ENCODE peak calls at places on chromosomes 6 and 20, in seven cellular contexts. Y, W, N, J, O, H and C are unnamed samples.

GRCh38 chr20:24379116-24379927 is 90.1 kb upstream of the SYNDIG1 start:
- DNase-seq in W (no peak), O (no peak), J (peak), N (no peak), Y (peak), H (no peak), C (no peak)

GRCh38 chr6:53847796-53848314 is 53.0 kb downstream of the LRRC1 start:
- DNase-seq in J (no peak), H (no peak), N (no peak), O (no peak), Y (no peak), W (no peak), C (no peak)

GRCh38 chr6:31386977-31387376 is 16.4 kb upstream of the MICA start:
- DNase-seq in H (no peak), O (no peak), W (no peak), N (no peak), Y (no peak), J (no peak), C (no peak)

GRCh38 chr20:53608456-53609413 is 15.1 kb upstream of the ZNF217 start:
- DNase-seq in Y (peak), W (no peak), N (peak), J (no peak), O (peak), H (peak), C (no peak)

GRCh38 chr20:667351-668034 is 8.1 kb downstream of the SCRT2 start:
- DNase-seq in Y (peak), W (no peak), N (no peak), O (no peak), H (peak), J (peak), C (no peak)

GRCh38 chr6:154656660-154657059 is 76.6 kb upstream of the SCAF8 start:
- DNase-seq in N (no peak), Y (no peak), O (no peak), J (no peak), H (no peak), W (no peak), C (no peak)

GRCh38 chr6:11429577-11429976 is 108.0 kb upstream of the TMEM170B start:
- DNase-seq in J (no peak), Y (no peak), H (no peak), N (no peak), W (no peak), O (no peak), C (no peak)

GRCh38 chr6:138546733-138547185 is 47.5 kb upstream of the NHSL1 start:
- DNase-seq in N (no peak), O (no peak), Y (no peak), H (peak), J (no peak), W (no peak), C (no peak)

GRCh38 chr20:10984899-10985298 is 311.1 kb upstream of the JAG1 start:
- DNase-seq in J (no peak), H (peak), O (no peak), N (no peak), Y (no peak), W (no peak), C (no peak)

GRCh38 chr20:6828794-6829423 is 61.4 kb downstream of the BMP2 start:
- DNase-seq in H (peak), J (peak), O (peak), Y (peak), N (peak), W (peak), C (no peak)

GRCh38 chr20:4973330-4974097 is 27.8 kb downstream of the SLC23A2 start:
- DNase-seq in Y (peak), O (peak), H (peak), J (peak), W (no peak), N (peak), C (no peak)

GRCh38 chr20:53434662-53435061 is 159.0 kb downstream of the ZNF217 start:
- DNase-seq in Y (no peak), W (no peak), H (no peak), O (no peak), N (no peak), J (no peak), C (no peak)

GRCh38 chr20:10005885-10006284 is 28.9 kb upstream of the ANKEF1 start:
- DNase-seq in Y (no peak), H (no peak), J (no peak), O (no peak), W (no peak), N (peak), C (no peak)

GRCh38 chr20:22679197-22679596 is 94.8 kb upstream of the FOXA2 start:
- DNase-seq in H (no peak), W (no peak), Y (no peak), J (no peak), N (no peak), O (no peak), C (no peak)

GRCh38 chr6:147347882-147348214 is 143.6 kb downstream of the STXBP5 start:
- DNase-seq in N (no peak), O (no peak), Y (no peak), J (no peak), W (no peak), H (no peak), C (no peak)

GRCh38 chr6:160733045-160733646 is 31.1 kb downstream of the PLG start:
- DNase-seq in J (peak), Y (no peak), N (peak), W (no peak), O (no peak), H (peak), C (no peak)

GRCh38 chr6:8707956-8708772 is 272.8 kb upstream of the SLC35B3 start:
- DNase-seq in H (peak), Y (no peak), W (no peak), O (no peak), J (no peak), N (peak), C (no peak)

GRCh38 chr6:115456848-115457247 is 603.8 kb downstream of the FRK start:
- DNase-seq in N (no peak), W (no peak), H (no peak), Y (no peak), J (no peak), O (no peak), C (no peak)

GRCh38 chr6:161186173-161186769 is 87.6 kb downstream of the AGPAT4 start:
- DNase-seq in J (peak), W (no peak), H (no peak), O (no peak), N (peak), Y (no peak), C (no peak)

GRCh38 chr20:36235892-36236785 is at the start of gene AAR2:
- DNase-seq in J (peak), W (peak), H (peak), Y (peak), N (peak), O (peak), C (peak)

GRCh38 chr20:47784599-47785320 is 521 bp downstream of the SULF2 start:
- DNase-seq in W (peak), O (no peak), J (peak), H (peak), Y (peak), N (no peak), C (no peak)

GRCh38 chr6:110270166-110270565 is 88.0 kb downstream of the METTL24 start:
- DNase-seq in N (no peak), H (no peak), W (no peak), J (no peak), Y (no peak), O (no peak), C (no peak)

GRCh38 chr6:156900292-156900691 is 123.1 kb downstream of the ARID1B start:
- DNase-seq in J (no peak), N (no peak), H (no peak), Y (no peak), W (no peak), O (no peak), C (no peak)

GRCh38 chr6:156902782-156903181 is 125.6 kb downstream of the ARID1B start:
- DNase-seq in O (no peak), H (no peak), J (no peak), Y (no peak), W (no peak), N (no peak), C (no peak)

GRCh38 chr6:156899532-156899931 is 122.4 kb downstream of the ARID1B start:
- DNase-seq in Y (no peak), H (no peak), W (no peak), N (no peak), J (no peak), O (no peak), C (no peak)

GRCh38 chr6:156899071-156899470 is 121.9 kb downstream of the ARID1B start:
- DNase-seq in W (no peak), Y (no peak), H (no peak), O (no peak), J (no peak), N (no peak), C (no peak)

GRCh38 chr6:156901309-156902019 is 124.3 kb downstream of the ARID1B start:
- DNase-seq in Y (no peak), W (no peak), O (no peak), J (no peak), N (no peak), H (no peak), C (no peak)
- TF ChIP-seq CTCF in Y (no peak), W (no peak), O (no peak), J (no peak), N (no peak), H (no peak), C (no peak)

GRCh38 chr6:100370265-100370664 is 94.5 kb downstream of the SIM1 start:
- DNase-seq in H (no peak), N (no peak), Y (no peak), W (no peak), O (no peak), J (peak), C (no peak)
- TF ChIP-seq CTCF in H (no peak), N (no peak), Y (no peak), W (no peak), O (no peak), J (peak), C (peak)

GRCh38 chr6:68226460-68226859 is 408.6 kb upstream of the ADGRB3 start:
- DNase-seq in O (no peak), W (no peak), H (no peak), N (no peak), Y (no peak), J (peak), C (no peak)
- TF ChIP-seq CTCF in O (no peak), W (no peak), H (peak), N (no peak), Y (peak), J (peak), C (peak)

DNA sequence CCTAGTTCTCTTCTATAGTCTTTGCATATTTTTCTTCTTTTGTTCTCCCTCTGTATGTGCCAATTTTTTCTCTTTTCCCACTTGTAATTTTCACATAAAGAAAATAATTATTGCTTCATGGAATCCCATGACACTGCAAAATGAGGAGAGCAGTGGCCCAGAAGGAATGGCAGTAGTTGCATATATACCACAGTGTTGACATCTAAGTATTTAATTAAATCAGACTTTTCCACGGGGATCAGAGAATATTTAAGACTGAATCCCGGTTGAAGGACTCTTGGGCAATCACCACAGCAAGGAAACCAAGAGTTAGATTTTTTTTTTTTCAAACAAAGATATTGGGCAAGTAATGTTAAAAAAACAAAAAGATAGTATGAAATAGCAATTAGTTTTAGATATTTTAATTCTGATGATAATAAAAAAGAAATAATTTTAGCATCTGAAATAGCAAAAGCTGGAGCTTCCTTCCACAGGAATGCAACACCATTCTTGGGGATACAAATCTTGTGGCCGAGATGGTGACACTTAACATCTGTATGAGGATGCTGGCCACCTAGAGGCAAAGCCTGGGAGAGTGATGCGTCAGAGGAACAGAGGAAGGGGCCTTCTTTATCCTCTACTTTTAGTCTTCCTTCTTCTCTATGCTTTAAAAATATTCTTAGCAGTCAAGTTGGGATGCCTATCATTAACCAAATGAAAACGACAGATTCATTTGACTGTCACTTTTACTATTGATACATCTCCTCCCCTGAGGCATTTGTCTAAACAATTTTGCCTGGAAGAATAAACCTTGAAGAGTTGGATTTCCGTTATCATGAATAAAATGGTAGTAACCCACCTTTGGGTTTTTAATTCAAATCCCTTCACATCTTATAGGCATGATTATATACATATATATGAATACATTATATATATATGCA is 356.2 kb downstream of the GJA1 start:
- DNase-seq in W (no peak), J (no peak), H (no peak), Y (no peak), N (no peak), O (no peak), C (no peak)
- TF ChIP-seq CTCF in W (no peak), J (no peak), H (no peak), Y (peak), N (no peak), O (no peak), C (peak)

GRCh38 chr6:39221115-39221514 is 8.2 kb downstream of the KCNK5 start:
- DNase-seq in Y (no peak), N (no peak), J (no peak), W (no peak), H (no peak), O (no peak), C (no peak)
- TF ChIP-seq CTCF in Y (no peak), N (no peak), J (no peak), W (no peak), H (no peak), O (no peak), C (no peak)

DNA sequence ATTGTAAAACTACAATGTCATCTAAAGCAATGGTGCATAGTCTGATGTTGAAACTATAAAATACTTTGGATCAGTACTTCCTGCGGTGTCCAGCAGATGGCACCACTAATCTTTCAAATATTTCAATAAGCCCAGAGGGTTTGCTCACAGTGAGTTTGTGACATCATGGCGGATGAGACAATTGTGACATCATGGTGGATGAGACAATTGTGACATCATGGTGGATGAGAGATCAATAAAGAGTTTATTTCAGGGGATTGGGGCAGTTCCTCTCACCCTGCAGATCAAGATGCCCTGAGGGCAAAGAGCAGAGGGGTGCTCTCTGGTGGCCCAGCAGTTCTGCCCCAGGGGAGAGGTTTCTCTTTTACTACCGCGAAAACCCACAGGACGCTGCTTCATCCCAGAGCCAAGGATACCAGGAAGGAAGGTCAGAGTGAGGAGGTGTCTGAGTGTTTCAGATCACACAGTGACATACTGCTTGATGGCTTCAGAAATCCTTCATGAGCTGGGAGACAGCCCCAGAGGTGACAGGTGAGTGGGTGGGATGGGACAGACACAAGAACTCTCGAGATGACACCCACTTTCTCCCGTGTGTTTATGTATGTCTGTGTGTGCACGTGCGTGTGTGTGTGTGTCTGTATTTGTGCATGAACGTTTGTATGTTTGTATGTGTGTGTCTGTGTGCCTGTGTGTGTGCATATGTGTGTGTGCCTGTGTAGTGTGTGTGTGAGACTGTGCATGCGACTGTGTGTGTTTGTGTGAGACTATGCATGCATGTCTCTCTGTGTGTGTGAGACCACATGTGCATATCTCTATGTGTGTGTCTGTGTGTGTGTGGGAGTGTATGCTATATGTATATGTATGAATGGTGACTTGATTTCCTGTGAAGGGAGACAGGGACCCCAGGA is 7.3 kb upstream of the ULBP2 start:
- DNase-seq in N (no peak), W (no peak), Y (no peak), J (peak), O (no peak), H (peak), C (no peak)
- TF ChIP-seq CTCF in N (peak), W (peak), Y (peak), J (peak), O (peak), H (peak), C (peak)

DNA sequence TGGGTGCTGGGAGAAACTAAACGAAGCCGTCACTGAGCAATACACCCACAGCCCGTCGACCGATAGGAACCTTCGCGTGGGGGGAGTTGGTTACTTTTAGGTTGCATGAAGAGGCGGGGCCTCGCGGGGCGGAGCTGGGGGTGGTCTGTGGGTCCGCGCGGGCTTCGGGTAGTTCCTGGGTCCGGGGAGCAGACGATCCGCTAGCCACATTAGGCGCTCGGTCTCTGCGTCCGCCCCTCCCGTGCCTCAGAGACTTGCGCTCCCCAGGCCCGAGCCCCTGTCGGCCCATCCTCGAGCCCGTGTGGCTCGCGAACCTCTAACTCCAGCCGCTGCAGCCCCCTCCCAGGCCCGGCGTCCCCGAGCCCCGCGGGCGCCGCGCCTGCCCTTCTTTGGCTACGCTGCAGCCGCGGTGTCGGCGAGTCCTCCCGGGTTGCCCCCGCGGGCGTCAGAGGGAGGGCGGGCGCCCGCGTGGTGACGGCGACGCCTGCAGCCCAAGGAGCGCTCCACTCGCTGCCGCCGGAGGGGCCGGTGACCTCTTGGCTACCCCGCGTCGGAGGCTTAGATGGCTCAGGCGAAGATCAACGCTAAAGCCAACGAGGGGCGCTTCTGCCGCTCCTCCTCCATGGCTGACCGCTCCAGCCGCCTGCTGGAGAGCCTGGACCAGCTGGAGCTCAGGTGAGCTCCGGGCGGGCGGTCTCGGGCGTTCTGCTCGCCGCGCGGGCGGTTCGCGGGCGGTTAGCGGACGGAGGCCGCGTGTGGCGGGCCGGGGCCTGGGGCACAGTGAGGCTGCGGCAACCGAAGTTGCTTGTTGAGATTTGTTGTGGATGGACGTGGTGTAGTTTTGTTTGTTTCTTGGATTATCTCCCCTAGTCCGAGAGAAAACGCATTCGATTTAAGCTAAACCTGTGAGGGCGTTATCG is at the start of gene BAG2:
- DNase-seq in Y (peak), N (peak), H (peak), J (peak), O (peak), W (peak), C (peak)
- TF ChIP-seq CTCF in Y (peak), N (no peak), H (peak), J (peak), O (peak), W (no peak), C (peak)

GRCh38 chr6:13508711-13509705 is 21.6 kb upstream of the GFOD1 start:
- DNase-seq in H (no peak), N (no peak), W (no peak), O (no peak), Y (no peak), J (peak), C (no peak)
- TF ChIP-seq CTCF in H (no peak), N (no peak), W (no peak), O (no peak), Y (no peak), J (peak), C (peak)